ENCODE peak calls at places on chromosomes 16 and 17, in four cellular contexts. One of them, this sample, is unnamed.
A peak's percentile ranks its signal among the peaks of the same experiment; 100 is the strongest.

GRCh38 chr16:66228791-66229190 is 137.7 kb upstream of the CDH5 start:
- DNase-seq in IMR-90: peak; percentile 38
- DNase-seq in H1: no peak
- DNase-seq in H9: no peak
- DNase-seq in this sample: no peak

GRCh38 chr17:74868251-74868907 is 4.4 kb downstream of the FDXR start:
- DNase-seq in IMR-90: no peak
- DNase-seq in H1: no peak
- DNase-seq in H9: no peak
- DNase-seq in this sample: no peak

GRCh38 chr16:59192551-59193199 is 458.6 kb upstream of the GOT2 start:
- DNase-seq in IMR-90: peak; percentile 11
- DNase-seq in H1: no peak
- DNase-seq in H9: peak; percentile 68
- DNase-seq in this sample: peak; percentile 65

GRCh38 chr17:54882371-54882770 is 18.3 kb upstream of the TOM1L1 start:
- DNase-seq in IMR-90: no peak
- DNase-seq in H1: no peak
- DNase-seq in H9: no peak
- DNase-seq in this sample: no peak

GRCh38 chr17:4548721-4549531 is 6.3 kb downstream of the MYBBP1A start:
- DNase-seq in IMR-90: peak; percentile 18
- DNase-seq in H1: no peak
- DNase-seq in H9: no peak
- DNase-seq in this sample: peak; percentile 70

GRCh38 chr17:54891176-54891821 is 9.4 kb upstream of the TOM1L1 start:
- DNase-seq in IMR-90: peak; percentile 73
- DNase-seq in H1: no peak
- DNase-seq in H9: peak; percentile 57
- DNase-seq in this sample: peak; percentile 80

GRCh38 chr16:12171206-12171605 is 194.7 kb downstream of the SNX29 start:
- DNase-seq in IMR-90: peak; percentile 81
- DNase-seq in H1: no peak
- DNase-seq in H9: no peak
- DNase-seq in this sample: no peak

GRCh38 chr17:45775576-45776011 is 8.5 kb upstream of the CRHR1 start:
- DNase-seq in IMR-90: no peak
- DNase-seq in H1: no peak
- DNase-seq in H9: no peak
- DNase-seq in this sample: no peak

GRCh38 chr16:20798364-20798763 is 7.9 kb downstream of the ERI2 start:
- DNase-seq in IMR-90: peak; percentile 3
- DNase-seq in H1: no peak
- DNase-seq in H9: no peak
- DNase-seq in this sample: no peak

GRCh38 chr16:87057951-87058560 is 259.1 kb downstream of the C16orf95 start:
- DNase-seq in IMR-90: no peak
- DNase-seq in H1: no peak
- DNase-seq in H9: no peak
- DNase-seq in this sample: no peak

GRCh38 chr17:17849863-17850373 is 13.1 kb upstream of the SREBF1 start:
- DNase-seq in IMR-90: peak; percentile 43
- DNase-seq in H1: no peak
- DNase-seq in H9: peak; percentile 53
- DNase-seq in this sample: peak; percentile 75

GRCh38 chr17:70332356-70332755 is 163.0 kb downstream of the KCNJ2 start:
- DNase-seq in IMR-90: no peak
- DNase-seq in H1: no peak
- DNase-seq in H9: no peak
- DNase-seq in this sample: no peak

GRCh38 chr16:53745126-53745525 is 41.2 kb downstream of the FTO start:
- DNase-seq in IMR-90: no peak
- DNase-seq in H1: no peak
- DNase-seq in H9: no peak
- DNase-seq in this sample: peak; percentile 29

GRCh38 chr17:19738073-19738449 is 10.0 kb downstream of the ALDH3A1 start:
- DNase-seq in IMR-90: no peak
- DNase-seq in H1: no peak
- DNase-seq in H9: no peak
- DNase-seq in this sample: no peak

GRCh38 chr16:87054154-87054553 is 263.0 kb downstream of the C16orf95 start:
- DNase-seq in IMR-90: no peak
- DNase-seq in H1: no peak
- DNase-seq in H9: no peak
- DNase-seq in this sample: no peak

GRCh38 chr17:80152057-80152831 is 5.3 kb upstream of the EIF4A3 start:
- DNase-seq in IMR-90: peak; percentile 69
- DNase-seq in H1: no peak
- DNase-seq in H9: no peak
- DNase-seq in this sample: peak; percentile 24

GRCh38 chr16:85334718-85335583 is 222.7 kb upstream of the CIBAR2 start:
- DNase-seq in IMR-90: no peak
- DNase-seq in H1: no peak
- DNase-seq in H9: peak; percentile 77
- DNase-seq in this sample: peak; percentile 81

GRCh38 chr17:66691644-66692500 is 143.0 kb upstream of the CACNG5 start:
- DNase-seq in IMR-90: peak; percentile 64
- DNase-seq in H1: no peak
- DNase-seq in H9: peak; percentile 29
- DNase-seq in this sample: no peak

GRCh38 chr16:10619271-10619849 is 39.0 kb upstream of the EMP2 start:
- DNase-seq in IMR-90: no peak
- DNase-seq in H1: no peak
- DNase-seq in H9: peak; percentile 75
- DNase-seq in this sample: peak; percentile 60

GRCh38 chr16:23597003-23597756 is 1.1 kb upstream of the NDUFAB1 start:
- DNase-seq in IMR-90: no peak
- DNase-seq in H1: peak; percentile 33
- DNase-seq in H9: peak; percentile 79
- DNase-seq in this sample: peak; percentile 79

GRCh38 chr16:70685938-70686375 is at the start of gene MTSS2:
- DNase-seq in IMR-90: peak; percentile 85
- DNase-seq in H1: no peak
- DNase-seq in H9: peak; percentile 79
- DNase-seq in this sample: peak; percentile 84

GRCh38 chr16:4837733-4838501 is 9.2 kb downstream of the GLYR1 start:
- DNase-seq in IMR-90: no peak
- DNase-seq in H1: no peak
- DNase-seq in H9: no peak
- DNase-seq in this sample: no peak

GRCh38 chr16:81094771-81095251 is 1.4 kb downstream of the GCSH start:
- DNase-seq in IMR-90: peak; percentile 16
- DNase-seq in H1: no peak
- DNase-seq in H9: no peak
- DNase-seq in this sample: no peak

GRCh38 chr16:5736209-5736608 is 638.6 kb upstream of the EEF2KMT start:
- DNase-seq in IMR-90: no peak
- DNase-seq in H1: no peak
- DNase-seq in H9: no peak
- DNase-seq in this sample: no peak

GRCh38 chr17:681738-682137 is 32.9 kb downstream of the VPS53 start:
- DNase-seq in IMR-90: peak; percentile 87
- DNase-seq in H1: no peak
- DNase-seq in H9: no peak
- DNase-seq in this sample: peak; percentile 56

GRCh38 chr17:77117415-77117814 is 23.4 kb upstream of the SEC14L1 start:
- DNase-seq in IMR-90: no peak
- DNase-seq in H1: no peak
- DNase-seq in H9: no peak
- DNase-seq in this sample: no peak

GRCh38 chr17:46770818-46771600 is 47.5 kb downstream of the WNT3 start:
- DNase-seq in IMR-90: peak; percentile 23
- DNase-seq in H1: no peak
- DNase-seq in H9: peak; percentile 71
- DNase-seq in this sample: peak; percentile 76

GRCh38 chr17:14427914-14428639 is 127.2 kb downstream of the HS3ST3B1 start:
- DNase-seq in IMR-90: no peak
- DNase-seq in H1: no peak
- DNase-seq in H9: no peak
- DNase-seq in this sample: no peak

GRCh38 chr16:57143125-57143965 is 42.5 kb downstream of the PSME3IP1 start:
- DNase-seq in IMR-90: no peak
- DNase-seq in H1: no peak
- DNase-seq in H9: no peak
- DNase-seq in this sample: no peak

GRCh38 chr17:14712471-14713075 is 411.7 kb downstream of the HS3ST3B1 start:
- DNase-seq in IMR-90: no peak
- DNase-seq in H1: no peak
- DNase-seq in H9: no peak
- DNase-seq in this sample: no peak

GRCh38 chr16:84808812-84809211 is 11.0 kb upstream of the CRISPLD2 start:
- DNase-seq in IMR-90: no peak
- DNase-seq in H1: no peak
- DNase-seq in H9: no peak
- DNase-seq in this sample: no peak

GRCh38 chr17:7004398-7005253 is 7.8 kb upstream of the RNASEK start:
- DNase-seq in IMR-90: peak; percentile 54
- DNase-seq in H1: no peak
- DNase-seq in H9: no peak
- DNase-seq in this sample: peak; percentile 82

GRCh38 chr16:84001726-84002125 is 33.7 kb downstream of the NECAB2 start:
- DNase-seq in IMR-90: no peak
- DNase-seq in H1: no peak
- DNase-seq in H9: no peak
- DNase-seq in this sample: no peak

GRCh38 chr17:35978346-35978745 is 3.0 kb downstream of the CCL16 start:
- DNase-seq in IMR-90: no peak
- DNase-seq in H1: no peak
- DNase-seq in H9: no peak
- DNase-seq in this sample: no peak

GRCh38 chr17:35117984-35118383 is 1.7 kb downstream of the RAD51D start:
- DNase-seq in IMR-90: peak; percentile 23
- DNase-seq in H1: no peak
- DNase-seq in H9: no peak
- DNase-seq in this sample: no peak

GRCh38 chr17:75102385-75102821 is 7.4 kb upstream of the ARMC7 start:
- DNase-seq in IMR-90: no peak
- DNase-seq in H1: no peak
- DNase-seq in H9: peak; percentile 46
- DNase-seq in this sample: no peak

GRCh38 chr17:82536220-82537201 is 17.0 kb downstream of the FOXK2 start:
- DNase-seq in IMR-90: peak; percentile 86
- DNase-seq in H1: no peak
- DNase-seq in H9: no peak
- DNase-seq in this sample: no peak

GRCh38 chr17:62718420-62718819 is 89.7 kb downstream of the MARCHF10 start:
- DNase-seq in IMR-90: peak; percentile 61
- DNase-seq in H1: no peak
- DNase-seq in H9: peak; percentile 21
- DNase-seq in this sample: no peak

GRCh38 chr17:62717589-62718342 is 90.3 kb downstream of the MRC2 start:
- DNase-seq in IMR-90: no peak
- DNase-seq in H1: no peak
- DNase-seq in H9: peak; percentile 18
- DNase-seq in this sample: no peak

GRCh38 chr17:62719586-62719985 is 88.5 kb downstream of the MARCHF10 start:
- DNase-seq in IMR-90: no peak
- DNase-seq in H1: no peak
- DNase-seq in H9: no peak
- DNase-seq in this sample: no peak

GRCh38 chr17:62722625-62723024 is 85.5 kb downstream of the MARCHF10 start:
- DNase-seq in IMR-90: peak; percentile 43
- DNase-seq in H1: no peak
- DNase-seq in H9: no peak
- DNase-seq in this sample: no peak

DNA sequence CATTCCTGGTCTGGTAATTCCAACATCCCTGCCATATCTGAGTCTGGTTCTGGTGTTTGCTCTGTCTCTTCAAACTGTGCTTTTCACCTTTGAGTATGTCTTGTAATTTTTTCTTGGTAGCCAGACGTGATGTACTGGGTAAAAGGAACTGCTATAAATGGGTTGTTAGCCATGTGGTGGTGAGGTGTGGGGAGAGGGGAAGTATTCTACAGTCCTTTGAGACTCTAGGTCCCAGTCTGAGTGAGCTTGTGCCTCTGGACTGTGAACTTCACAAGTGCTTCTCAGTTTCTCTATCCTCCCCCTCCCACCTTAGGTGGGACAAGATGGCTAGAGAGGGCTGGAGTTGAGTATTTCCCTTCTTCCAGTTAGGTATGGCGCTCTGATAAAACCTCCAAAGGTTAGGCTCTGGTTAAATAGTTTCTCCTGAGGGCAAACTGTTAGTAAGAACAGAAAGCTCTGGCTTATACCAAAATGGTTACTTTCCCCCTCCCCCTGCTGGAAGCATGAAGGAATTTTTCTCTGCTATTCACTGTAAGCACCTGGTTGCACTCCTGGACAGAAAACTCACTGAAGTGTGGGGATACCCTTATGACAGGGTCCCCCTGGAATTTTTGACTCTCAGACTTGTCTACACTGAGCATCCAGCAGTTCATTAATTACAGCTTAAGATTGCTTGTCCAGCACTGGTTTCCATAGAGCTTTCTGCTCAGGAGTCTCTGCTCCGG is 87.8 kb downstream of the MARCHF10 start:
- DNase-seq in IMR-90: no peak
- DNase-seq in H1: no peak
- DNase-seq in H9: peak; percentile 44
- DNase-seq in this sample: peak; percentile 51
- H2BK5ac ChIP-seq in IMR-90: no peak overlapping the region
- H2BK5ac ChIP-seq in H1: peak overlapping the region; percentile 13
- H2BK5ac ChIP-seq in H9: no peak overlapping the region
- H2BK5ac ChIP-seq in this sample: no peak overlapping the region

GRCh38 chr17:27462714-27463113 is 6.5 kb downstream of the KSR1 start:
- DNase-seq in IMR-90: no peak
- DNase-seq in H1: no peak
- DNase-seq in H9: no peak
- DNase-seq in this sample: no peak
- H3K4me2 ChIP-seq in IMR-90: no peak overlapping the region
- H3K4me2 ChIP-seq in H1: no peak overlapping the region
- H3K4me2 ChIP-seq in H9: no peak overlapping the region
- H3K4me2 ChIP-seq in this sample: no peak overlapping the region

GRCh38 chr16:88719933-88720296 is 13.6 kb downstream of the CTU2 start:
- DNase-seq in IMR-90: no peak
- DNase-seq in H1: no peak
- DNase-seq in H9: no peak
- DNase-seq in this sample: no peak
- H3K18ac ChIP-seq in IMR-90: no peak overlapping the region
- H3K18ac ChIP-seq in H1: no peak overlapping the region
- H3K18ac ChIP-seq in H9: no peak overlapping the region
- H3K18ac ChIP-seq in this sample: no peak overlapping the region

GRCh38 chr17:40115101-40115436 is 6.7 kb upstream of the MSL1 start:
- DNase-seq in IMR-90: no peak
- DNase-seq in H1: no peak
- DNase-seq in H9: no peak
- DNase-seq in this sample: no peak

GRCh38 chr17:40113961-40114272 is 7.9 kb upstream of the MSL1 start:
- DNase-seq in IMR-90: peak; percentile 56
- DNase-seq in H1: no peak
- DNase-seq in H9: no peak
- DNase-seq in this sample: peak; percentile 77

GRCh38 chr17:40112718-40113109 is 9.1 kb upstream of the MSL1 start:
- DNase-seq in IMR-90: no peak
- DNase-seq in H1: no peak
- DNase-seq in H9: no peak
- DNase-seq in this sample: no peak

GRCh38 chr17:40112191-40112590 is 9.6 kb upstream of the MSL1 start:
- DNase-seq in IMR-90: no peak
- DNase-seq in H1: no peak
- DNase-seq in H9: no peak
- DNase-seq in this sample: no peak

GRCh38 chr17:40113110-40113960 is 8.4 kb upstream of the MSL1 start:
- DNase-seq in IMR-90: peak; percentile 95
- DNase-seq in H1: no peak
- DNase-seq in H9: peak; percentile 96
- DNase-seq in this sample: peak; percentile 98
- H2BK5ac ChIP-seq in IMR-90: peak overlapping the region; percentile 78
- H2BK5ac ChIP-seq in H1: peak overlapping the region; percentile 97
- H2BK5ac ChIP-seq in H9: no peak overlapping the region
- H2BK5ac ChIP-seq in this sample: peak overlapping the region; percentile 39